ENCODE peak calls at places on chromosomes 6 and 20, in six cellular contexts. S is AG09319, B is breast epithelium, A is endothelial cell, W is nephron progenitor cell, Y is HFFc6. O is an unnamed sample.

GRCh38 chr20:47857994-47858557 is 72.8 kb upstream of the SULF2 start:
- DNase-seq in S (no peak), B (peak; percentile 62), A (no peak), W (no peak), Y (no peak), O (peak; percentile 8)

GRCh38 chr20:44720994-44721784 is 6.0 kb downstream of the CCN5 start:
- DNase-seq in S (no peak), B (peak; percentile 59), A (no peak), W (no peak), Y (peak; percentile 85), O (peak; percentile 46)

GRCh38 chr6:25991785-25992412 is 29.3 kb downstream of the TRIM38 start:
- DNase-seq in S (no peak), B (peak; percentile 66), A (peak; percentile 58), W (peak; percentile 65), Y (peak; percentile 26), O (peak; percentile 11)

GRCh38 chr6:56025785-56026184 is 150.4 kb upstream of the BMP5 start:
- DNase-seq in S (no peak), B (no peak), A (no peak), W (no peak), Y (no peak), O (no peak)

GRCh38 chr6:53469163-53469562 is 75.7 kb downstream of the GCLC start:
- DNase-seq in S (no peak), B (no peak), A (no peak), W (no peak), Y (no peak), O (no peak)

GRCh38 chr6:1640476-1640875 is 30.8 kb downstream of the FOXC1 start:
- DNase-seq in S (no peak), B (no peak), A (no peak), W (no peak), Y (no peak), O (no peak)

GRCh38 chr6:113644861-113645575 is 212.1 kb upstream of the MARCKS start:
- DNase-seq in S (peak; percentile 90), B (no peak), A (no peak), W (no peak), Y (peak; percentile 97), O (peak; percentile 97)

GRCh38 chr6:17584241-17584803 is 15.8 kb upstream of the FAM8A1 start:
- DNase-seq in S (peak; percentile 57), B (no peak), A (peak; percentile 29), W (no peak), Y (peak; percentile 78), O (peak; percentile 70)

GRCh38 chr6:125031385-125031784 is 69.1 kb downstream of the RNF217 start:
- DNase-seq in S (no peak), B (no peak), A (no peak), W (no peak), Y (no peak), O (no peak)

GRCh38 chr6:166511316-166511715 is 75.2 kb downstream of the RAMACL start:
- DNase-seq in S (no peak), B (no peak), A (no peak), W (no peak), Y (no peak), O (no peak)

GRCh38 chr6:94341173-94341572 is 921.8 kb upstream of the EPHA7 start:
- DNase-seq in S (no peak), B (no peak), A (no peak), W (no peak), Y (no peak), O (no peak)

GRCh38 chr6:161105408-161105807 is 113.8 kb downstream of the MAP3K4 start:
- DNase-seq in S (no peak), B (no peak), A (no peak), W (no peak), Y (no peak), O (no peak)

GRCh38 chr20:40683221-40683893 is 5.7 kb downstream of the MAFB start:
- DNase-seq in S (no peak), B (no peak), A (peak; percentile 42), W (peak; percentile 59), Y (no peak), O (no peak)

GRCh38 chr20:4820833-4821518 is 99.3 kb downstream of the PRND start:
- DNase-seq in S (peak; percentile 57), B (no peak), A (no peak), W (no peak), Y (peak; percentile 76), O (peak; percentile 28)

GRCh38 chr20:58028123-58028522 is 200.3 kb downstream of the ANKRD60 start:
- DNase-seq in S (no peak), B (no peak), A (no peak), W (peak; percentile 55), Y (no peak), O (no peak)

GRCh38 chr20:18983796-18984195 is 170.2 kb downstream of the SCP2D1 start:
- DNase-seq in S (no peak), B (no peak), A (no peak), W (no peak), Y (no peak), O (no peak)

GRCh38 chr6:117489003-117489402 is 6.5 kb downstream of the DCBLD1 start:
- DNase-seq in S (no peak), B (no peak), A (no peak), W (no peak), Y (no peak), O (no peak)

GRCh38 chr6:165183071-165183470 is 126.3 kb downstream of the C6orf118 start:
- DNase-seq in S (no peak), B (no peak), A (no peak), W (no peak), Y (no peak), O (no peak)

GRCh38 chr6:118896339-118897136 is 2.6 kb downstream of the ASF1A start:
- DNase-seq in S (no peak), B (no peak), A (no peak), W (no peak), Y (peak; percentile 54), O (no peak)

GRCh38 chr6:169445661-169446581 is 192.3 kb upstream of the THBS2 start:
- DNase-seq in S (no peak), B (no peak), A (no peak), W (no peak), Y (no peak), O (no peak)

GRCh38 chr20:45816951-45817651 is 4.7 kb downstream of the UBE2C start:
- DNase-seq in S (no peak), B (no peak), A (no peak), W (no peak), Y (no peak), O (no peak)

GRCh38 chr6:71478834-71479541 is 190.4 kb downstream of the OGFRL1 start:
- DNase-seq in S (peak; percentile 75), B (no peak), A (peak; percentile 11), W (no peak), Y (peak; percentile 91), O (peak; percentile 96)

GRCh38 chr6:134351615-134352474 is 33.9 kb upstream of the SGK1 start:
- DNase-seq in S (no peak), B (no peak), A (no peak), W (peak; percentile 11), Y (no peak), O (no peak)

GRCh38 chr6:29968130-29968529 is 25.8 kb downstream of the HLA-A start:
- DNase-seq in S (no peak), B (peak; percentile 40), A (no peak), W (no peak), Y (no peak), O (no peak)

GRCh38 chr6:34045698-34046097 is 100.2 kb downstream of the GRM4 start:
- DNase-seq in S (no peak), B (no peak), A (no peak), W (no peak), Y (no peak), O (no peak)

GRCh38 chr6:152502421-152503188 is 134.6 kb downstream of the SYNE1 start:
- DNase-seq in S (no peak), B (no peak), A (no peak), W (no peak), Y (no peak), O (no peak)

GRCh38 chr6:14770572-14770971 is 475.3 kb upstream of the JARID2 start:
- DNase-seq in S (peak; percentile 11), B (no peak), A (no peak), W (no peak), Y (peak; percentile 13), O (no peak)

GRCh38 chr6:54710430-54710829 is 136.1 kb upstream of the FAM83B start:
- DNase-seq in S (no peak), B (no peak), A (no peak), W (no peak), Y (no peak), O (no peak)

DNA sequence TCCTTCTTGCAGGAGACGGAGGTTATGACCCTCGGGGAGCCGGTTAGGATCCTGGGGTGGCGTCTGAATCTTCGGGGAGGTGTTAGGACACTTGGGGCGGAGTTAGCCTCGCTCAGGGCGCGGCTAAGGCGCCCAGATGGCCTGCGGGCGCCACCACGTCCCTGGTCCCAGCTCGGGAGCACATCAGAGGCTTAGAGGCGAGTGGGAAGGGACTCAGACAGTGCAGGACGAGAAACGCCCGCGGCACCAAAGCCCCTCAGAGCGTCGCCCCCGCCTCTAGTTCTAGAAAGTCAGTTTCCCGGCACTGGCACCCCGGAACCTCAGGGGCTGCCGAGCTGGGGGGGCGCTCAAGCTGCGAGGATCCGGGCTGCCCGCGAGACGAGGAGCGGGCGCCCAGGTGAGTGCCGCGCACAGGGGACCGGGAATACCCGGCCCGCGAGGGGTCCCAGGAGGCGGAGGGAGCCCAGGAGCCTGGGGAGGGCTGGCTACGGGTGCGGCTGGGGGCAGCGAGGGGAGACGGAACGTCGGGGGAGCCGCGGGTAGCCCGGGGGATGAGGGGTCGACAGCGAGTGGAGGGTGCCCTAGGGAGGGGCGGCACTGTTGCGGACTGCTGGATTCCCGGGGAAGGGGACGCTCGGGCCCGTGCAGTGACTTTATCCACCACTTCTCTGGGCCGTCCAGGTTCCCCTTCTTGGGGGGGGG is at the start of gene HCK:
- DNase-seq in S (no peak), B (no peak), A (no peak), W (peak; percentile 39), Y (no peak), O (no peak)
- TF ChIP-seq CTCF in S (no peak), B (no peak), A (no peak), W (no peak), Y (no peak), O (no peak)

GRCh38 chr6:8707956-8708772 is 272.8 kb upstream of the SLC35B3 start:
- DNase-seq in S (peak; percentile 7), B (peak; percentile 88), A (no peak), W (no peak), Y (peak; percentile 1), O (peak; percentile 9)
- TF ChIP-seq CTCF in S (peak; percentile 51), B (peak; percentile 18), A (no peak), W (peak; percentile 31), Y (peak; percentile 47), O (peak; percentile 38)

DNA sequence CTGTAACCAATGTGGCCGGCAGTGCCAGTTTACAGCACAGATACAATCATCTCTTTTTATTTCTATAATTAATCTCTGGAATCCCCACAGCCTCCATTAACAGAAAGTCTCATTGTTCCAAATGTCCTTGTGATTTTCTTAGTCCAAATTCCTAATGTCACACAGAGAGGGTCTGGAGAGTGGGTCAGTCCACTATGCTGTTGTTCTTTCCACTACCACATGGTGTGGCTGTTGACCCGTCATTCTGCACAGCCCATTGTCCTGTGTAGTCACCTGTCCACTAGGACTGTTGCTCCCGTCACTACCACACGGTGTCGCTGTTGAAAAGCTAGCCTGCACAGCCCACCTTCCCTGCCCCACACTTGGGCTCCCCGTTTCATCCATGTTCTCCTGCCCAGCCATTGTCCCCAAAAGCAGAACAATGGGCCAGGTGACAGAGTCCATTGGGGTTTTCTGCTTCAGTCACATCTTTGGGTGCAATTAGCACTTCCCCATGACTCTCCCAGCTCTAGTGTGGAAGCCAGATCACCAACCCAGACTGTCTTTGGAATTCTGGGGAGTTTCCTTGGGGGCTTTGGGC is 8.6 kb upstream of the LBP start:
- DNase-seq in S (no peak), B (no peak), A (peak; percentile 67), W (peak; percentile 53), Y (peak; percentile 14), O (no peak)
- TF ChIP-seq CTCF in S (peak; percentile 22), B (peak; percentile 29), A (peak; percentile 96), W (peak; percentile 57), Y (peak; percentile 75), O (peak; percentile 36)

GRCh38 chr6:38234141-38234540 is 405.6 kb downstream of the BTBD9 start:
- DNase-seq in S (no peak), B (no peak), A (no peak), W (no peak), Y (no peak), O (no peak)
- TF ChIP-seq CTCF in S (no peak), B (no peak), A (no peak), W (no peak), Y (no peak), O (no peak)

O was measured in astrocyte of the cerebellum.